ENCODE peak calls at places on chromosomes 4 and X, in eight cellular contexts. G, S, T, Z, A, N, W and U are unnamed samples.

GRCh38 chr4:180852743-180853142 is 1390.5 kb upstream of the TENM3 start:
- DNase-seq in Z (no peak), N (peak), S (no peak), W (no peak), A (no peak), T (no peak), G (no peak), U (no peak)

GRCh38 chr4:125833-126232 is 1.5 kb downstream of the ZNF718 start:
- DNase-seq in W (no peak), S (no peak), N (no peak), G (no peak), T (no peak), Z (no peak), A (no peak), U (no peak)

GRCh38 chr4:73131281-73131680 is 61.8 kb upstream of the COX18 start:
- DNase-seq in W (no peak), S (no peak), N (no peak), G (no peak), Z (no peak), A (no peak), T (no peak), U (no peak)

GRCh38 chrX:74519870-74520269 is 94.6 kb downstream of the RLIM start:
- DNase-seq in A (no peak), Z (no peak), G (no peak), N (no peak), S (no peak), T (no peak), W (no peak), U (peak)

GRCh38 chr4:60817609-60818008 is 382.5 kb upstream of the ADGRL3 start:
- DNase-seq in T (no peak), A (no peak), W (no peak), Z (no peak), S (no peak), N (no peak), G (no peak), U (no peak)

GRCh38 chrX:96436105-96436504 is 248.5 kb upstream of the DIAPH2 start:
- DNase-seq in S (no peak), A (no peak), W (peak), N (no peak), G (no peak), Z (no peak), T (no peak), U (peak)

GRCh38 chrX:70022608-70023007 is 27.1 kb downstream of the AWAT2 start:
- DNase-seq in T (no peak), G (no peak), S (no peak), Z (no peak), A (no peak), W (no peak), N (no peak), U (no peak)

GRCh38 chr4:87121332-87122065 is 98.9 kb downstream of the KLHL8 start:
- DNase-seq in W (no peak), Z (no peak), G (no peak), S (no peak), N (no peak), T (no peak), A (no peak), U (peak)

GRCh38 chr4:79225360-79225759 is 100.5 kb downstream of the NAA11 start:
- DNase-seq in W (no peak), T (no peak), G (no peak), Z (no peak), N (no peak), A (no peak), S (no peak), U (no peak)

GRCh38 chrX:87878926-87879325 is 361.3 kb downstream of the KLHL4 start:
- DNase-seq in N (no peak), A (no peak), G (no peak), T (no peak), Z (no peak), S (no peak), W (no peak), U (no peak)

GRCh38 chr4:76562851-76563803 is 128.1 kb downstream of the SHROOM3 start:
- DNase-seq in S (no peak), W (peak), G (no peak), A (no peak), Z (no peak), T (no peak), N (no peak), U (no peak)

GRCh38 chr4:181162266-181163063 is 1080.7 kb upstream of the TENM3 start:
- DNase-seq in N (no peak), Z (no peak), T (no peak), W (no peak), S (no peak), G (no peak), A (no peak), U (no peak)

GRCh38 chr4:118270492-118270891 is 82.3 kb downstream of the PRSS12 start:
- DNase-seq in T (no peak), W (peak), N (peak), S (no peak), A (no peak), G (no peak), Z (no peak), U (peak)

GRCh38 chr4:117154251-117154650 is 68.9 kb upstream of the TRAM1L1 start:
- DNase-seq in W (no peak), T (no peak), Z (no peak), A (no peak), N (no peak), G (no peak), S (no peak), U (no peak)

GRCh38 chr4:185774076-185774731 is 37.8 kb downstream of the SORBS2 start:
- DNase-seq in N (peak), G (no peak), W (no peak), A (no peak), S (no peak), Z (no peak), T (no peak), U (no peak)

GRCh38 chr4:185775792-185776555 is 36.0 kb downstream of the SORBS2 start:
- DNase-seq in G (no peak), S (no peak), A (no peak), W (no peak), T (no peak), Z (no peak), N (peak), U (no peak)

GRCh38 chr4:185773419-185773818 is 38.6 kb downstream of the SORBS2 start:
- DNase-seq in G (no peak), S (no peak), W (no peak), Z (no peak), A (peak), T (no peak), N (peak), U (no peak)

GRCh38 chr4:185772391-185773093 is 39.5 kb downstream of the SORBS2 start:
- DNase-seq in W (no peak), A (no peak), T (no peak), Z (no peak), N (no peak), S (no peak), G (no peak), U (no peak)

DNA sequence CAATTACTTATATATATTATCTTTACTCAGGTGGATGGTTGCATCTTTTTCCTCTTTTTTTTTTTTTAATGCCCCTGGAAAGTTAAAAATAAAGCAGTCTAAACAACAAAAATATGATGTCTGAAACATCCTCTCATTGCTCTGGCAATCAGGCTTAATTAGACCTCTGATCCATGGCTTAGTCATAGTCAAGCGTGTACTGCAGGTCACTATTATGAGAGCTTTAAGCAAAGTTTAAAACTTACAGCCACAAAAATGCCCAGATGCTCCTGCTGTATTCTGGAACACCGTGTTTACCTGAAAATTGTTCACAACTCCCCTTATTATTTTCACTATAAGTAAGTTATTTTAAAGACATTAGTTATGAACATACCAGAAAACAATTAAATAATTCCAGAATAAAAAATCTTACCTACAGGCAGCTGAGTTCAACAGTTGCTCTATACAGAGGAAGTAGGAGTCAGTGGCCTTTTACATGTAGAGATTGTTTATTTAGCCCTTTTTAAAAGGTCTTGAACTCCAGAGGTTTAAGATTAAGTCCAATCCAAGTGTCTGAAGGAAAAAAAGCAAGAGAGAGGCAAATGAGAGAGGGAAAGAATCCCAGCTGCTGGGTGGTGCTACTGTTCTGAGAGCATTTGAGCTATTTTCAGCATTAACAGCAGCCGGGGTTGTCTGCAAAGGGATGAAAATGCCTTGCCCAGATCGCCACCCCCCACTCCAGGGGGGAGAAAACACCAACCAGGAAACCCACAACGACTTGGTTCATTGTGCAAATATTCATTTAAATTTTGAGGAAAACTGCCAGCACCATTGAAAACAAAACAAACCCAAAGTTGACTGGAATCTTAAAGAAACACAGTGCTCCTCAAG is 36.9 kb downstream of the SORBS2 start:
- DNase-seq in T (peak), A (peak), N (peak), G (no peak), Z (no peak), S (peak), W (peak), U (peak)
- TF ChIP-seq CTCF in T (no peak), A (no peak), N (peak), G (no peak), Z (no peak), S (no peak), W (peak), U (no peak)

GRCh38 chrX:71181910-71182799 is 37.5 kb downstream of the NLGN3 start:
- DNase-seq in N (peak), G (peak), T (peak), W (peak), A (peak), S (peak), Z (peak), U (peak)
- H3K4me3 ChIP-seq in N (peak), G (peak), T (peak), W (peak), A (peak), S (peak), Z (peak), U (peak)

GRCh38 chr4:53702334-53703266 is 111.3 kb upstream of the LNX1 start:
- DNase-seq in S (peak), A (peak), N (peak), Z (no peak), W (peak), T (peak), G (peak), U (peak)
- TF ChIP-seq CTCF in S (no peak), A (no peak), N (no peak), Z (no peak), W (peak), T (no peak), G (no peak), U (no peak)

DNA sequence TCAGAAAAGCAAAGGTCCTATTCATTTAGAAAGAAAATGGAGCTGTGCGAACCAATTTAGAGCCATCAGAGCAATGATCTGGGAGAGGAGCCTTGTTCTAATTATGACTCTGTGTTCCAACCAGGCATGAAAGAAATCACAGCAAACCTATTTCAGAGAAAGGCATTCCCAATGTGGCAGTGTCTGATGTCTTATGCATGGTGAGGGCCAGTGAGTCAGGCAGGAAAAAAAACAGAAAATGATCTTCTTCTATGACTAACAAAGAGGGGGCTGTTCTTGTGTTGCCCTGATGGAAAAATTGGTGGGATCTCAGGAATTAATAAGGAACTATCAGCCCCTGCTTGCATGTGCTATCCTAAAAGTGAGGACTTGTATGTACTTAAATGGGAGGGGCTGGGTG is 20.0 kb upstream of the CCDC149 start:
- DNase-seq in Z (no peak), N (no peak), T (no peak), A (no peak), W (no peak), S (no peak), G (no peak), U (peak)
- H3K4me3 ChIP-seq in Z (no peak), N (no peak), T (no peak), A (no peak), W (no peak), S (no peak), G (no peak), U (no peak)

DNA sequence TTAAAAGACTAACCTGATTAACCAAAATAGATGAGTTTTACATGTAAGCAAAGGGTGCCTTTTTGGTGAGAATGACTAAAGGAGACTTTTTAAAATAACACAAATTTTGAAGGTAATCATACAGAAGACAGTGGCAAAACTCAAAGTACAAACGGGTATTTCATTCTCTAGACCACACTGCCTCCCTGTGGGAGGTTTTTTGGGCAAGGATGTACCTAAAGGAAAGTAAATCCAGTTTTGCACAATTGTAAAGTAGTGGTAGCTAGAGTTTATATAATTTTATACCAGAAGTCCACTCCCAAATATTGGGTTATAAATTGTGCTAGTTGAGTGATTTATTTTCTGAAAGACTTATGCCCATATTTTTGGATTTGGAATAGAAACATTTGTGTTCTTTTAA is 201.0 kb downstream of the PAPSS1 start:
- DNase-seq in G (no peak), N (peak), Z (no peak), S (peak), T (no peak), W (peak), A (peak), U (peak)
- TF ChIP-seq CTCF in G (peak), N (peak), Z (peak), S (peak), T (no peak), W (peak), A (no peak), U (peak)

DNA sequence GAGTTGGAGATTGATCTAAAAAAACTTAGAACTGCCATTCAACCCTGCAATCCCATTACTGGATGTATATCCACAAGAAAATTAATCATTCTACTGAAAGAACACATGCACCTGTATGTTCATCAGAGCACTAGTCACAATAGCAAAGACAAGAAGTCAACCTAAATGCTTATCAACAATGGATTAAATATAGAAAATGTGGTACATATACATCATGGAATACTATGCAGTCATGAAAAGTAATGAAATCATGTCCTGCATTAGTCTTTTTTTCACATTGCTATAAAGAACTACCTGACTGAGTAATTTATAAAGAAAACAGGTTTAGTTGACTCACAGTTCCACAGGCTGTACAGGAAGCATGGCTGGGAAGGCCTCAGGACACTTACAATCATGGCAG is 850.5 kb downstream of the TECRL start:
- DNase-seq in S (no peak), A (no peak), T (no peak), Z (no peak), N (no peak), W (no peak), G (no peak), U (no peak)
- H3K4me3 ChIP-seq in S (no peak), A (no peak), T (no peak), Z (no peak), N (no peak), W (no peak), G (no peak), U (no peak)

GRCh38 chrX:31268359-31268758 is 196.5 kb upstream of the FTHL17 start:
- DNase-seq in T (no peak), N (peak), G (no peak), Z (no peak), S (no peak), A (no peak), W (peak), U (no peak)

GRCh38 chrX:31269914-31270313 is 198.1 kb upstream of the FTHL17 start:
- DNase-seq in A (no peak), G (no peak), N (no peak), T (no peak), Z (no peak), S (no peak), W (no peak), U (no peak)

GRCh38 chrX:31265383-31265782 is 193.5 kb upstream of the FTHL17 start:
- DNase-seq in W (no peak), Z (no peak), G (no peak), T (no peak), A (no peak), S (no peak), N (no peak), U (no peak)

GRCh38 chrX:31271615-31272471 is 200.0 kb upstream of the FTHL17 start:
- DNase-seq in T (no peak), S (no peak), A (no peak), W (no peak), N (no peak), Z (no peak), G (no peak), U (peak)

GRCh38 chrX:31266172-31267076 is 194.6 kb upstream of the FTHL17 start:
- DNase-seq in T (peak), Z (no peak), S (peak), N (peak), G (peak), W (peak), A (peak), U (no peak)
- TF ChIP-seq CTCF in T (no peak), Z (no peak), S (no peak), N (no peak), G (no peak), W (no peak), A (no peak), U (no peak)

GRCh38 chr4:110134269-110134889 is 64.0 kb downstream of the ELOVL6 start:
- DNase-seq in G (no peak), A (no peak), T (no peak), Z (no peak), S (no peak), N (no peak), W (no peak), U (no peak)

GRCh38 chr4:110132822-110133719 is 65.3 kb downstream of the ELOVL6 start:
- DNase-seq in T (no peak), W (no peak), N (no peak), A (no peak), Z (no peak), S (peak), G (no peak), U (no peak)

GRCh38 chr4:110129544-110129943 is 68.9 kb downstream of the ELOVL6 start:
- DNase-seq in W (no peak), Z (no peak), S (no peak), A (no peak), G (no peak), N (no peak), T (no peak), U (no peak)

GRCh38 chr4:110128092-110128989 is 70.1 kb downstream of the ELOVL6 start:
- DNase-seq in T (peak), S (peak), G (no peak), N (no peak), A (no peak), W (no peak), Z (no peak), U (no peak)

DNA sequence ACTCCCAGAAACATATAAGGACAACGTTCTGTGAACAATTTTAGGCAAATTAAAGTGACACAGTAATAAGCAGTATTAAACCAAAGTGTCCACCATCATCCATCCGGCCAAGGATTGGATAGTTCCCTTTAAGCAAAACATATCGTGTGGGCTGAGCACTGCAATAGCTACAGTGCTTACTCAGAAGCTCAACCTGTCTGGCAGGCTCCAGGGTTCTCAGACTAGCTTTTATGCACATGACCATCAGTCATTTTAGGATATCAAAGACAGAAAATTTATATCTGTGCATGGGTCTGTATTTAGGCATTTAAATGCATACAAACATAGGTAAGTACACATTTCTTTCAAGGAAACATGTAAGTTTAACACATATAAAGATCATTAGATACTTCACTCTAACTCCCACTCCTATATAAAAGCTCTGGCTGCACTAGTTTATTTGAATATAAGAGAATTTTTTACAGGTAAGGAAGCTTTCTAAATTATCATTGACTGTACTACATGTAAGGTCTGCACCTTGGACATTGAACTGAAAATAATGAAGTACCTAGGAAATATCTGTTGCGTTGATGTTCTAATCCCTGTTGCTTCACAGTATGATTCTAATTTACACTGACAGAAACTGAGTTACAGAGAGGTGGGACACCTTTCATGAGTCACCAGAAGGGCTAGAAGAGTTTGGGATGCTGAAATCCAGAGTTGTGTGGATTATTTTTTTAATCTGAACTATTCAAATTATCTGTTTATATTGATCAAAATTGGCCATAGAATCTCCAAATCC is 67.6 kb downstream of the ELOVL6 start:
- DNase-seq in S (no peak), W (peak), G (no peak), T (no peak), N (no peak), A (no peak), Z (no peak), U (no peak)
- H3K4me3 ChIP-seq in S (no peak), W (no peak), G (no peak), T (no peak), N (no peak), A (no peak), Z (no peak), U (no peak)

GRCh38 chr4:167232805-167233522 is 1.3 kb downstream of the SPOCK3 start:
- DNase-seq in N (peak), Z (no peak), S (no peak), A (no peak), T (no peak), W (no peak), G (no peak), U (no peak)

GRCh38 chr4:167234388-167234881 is at the start of gene SPOCK3:
- DNase-seq in N (peak), S (no peak), T (peak), Z (no peak), G (no peak), W (peak), A (peak), U (peak)

GRCh38 chr4:167233523-167234387 is 539 bp downstream of the SPOCK3 start:
- DNase-seq in S (no peak), Z (no peak), W (peak), T (no peak), A (no peak), G (no peak), N (peak), U (peak)

DNA sequence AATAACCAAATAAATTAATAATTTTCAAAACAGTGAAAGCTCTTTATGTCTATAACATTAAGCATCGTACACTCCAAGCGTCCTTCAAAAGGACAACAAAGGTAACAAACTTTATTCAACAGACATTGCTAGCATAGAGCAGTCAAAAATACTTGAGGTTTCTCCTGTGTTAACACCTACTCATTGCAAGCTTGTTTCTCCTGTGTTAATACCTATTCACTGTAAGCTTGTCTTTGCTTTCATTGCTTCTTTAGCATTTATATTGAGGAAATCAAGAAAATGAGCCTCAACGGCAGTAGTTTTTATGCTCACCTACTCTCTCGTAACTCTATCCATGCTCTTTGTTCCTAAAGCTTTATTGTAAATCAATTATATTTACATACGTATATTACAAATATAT is 3.5 kb downstream of the SPOCK3 start:
- DNase-seq in G (no peak), W (no peak), Z (no peak), T (no peak), N (no peak), S (no peak), A (no peak), U (no peak)
- TF ChIP-seq CTCF in G (no peak), W (no peak), Z (no peak), T (no peak), N (no peak), S (no peak), A (no peak), U (no peak)